ENCODE peak calls at places on chromosomes 1 and 21, in five cellular contexts. C is K562, P is GM12878, N is HepG2, B is GM12892. E is an unnamed sample.

GRCh38 chr1:228044961-228045360 is 37.5 kb upstream of the ARF1 start:
- DNase-seq in B (no peak), P (no peak), C (no peak), N (no peak), E (no peak)

GRCh38 chr1:226574044-226574443 is 25.5 kb downstream of the STUM start:
- DNase-seq in C (no peak), B (no peak), N (no peak), P (no peak), E (no peak)

GRCh38 chr1:175270361-175270760 is 77.8 kb upstream of the KIAA0040 start:
- DNase-seq in B (no peak), N (no peak), C (no peak), P (no peak), E (no peak)

GRCh38 chr1:165841582-165842362 is 14.4 kb downstream of the UCK2 start:
- DNase-seq in C (no peak), N (peak; percentile 34), P (no peak), B (no peak), E (no peak)

GRCh38 chr1:1629430-1630190 is 2.4 kb upstream of the MMP23B start:
- DNase-seq in B (peak; percentile 38), N (no peak), C (no peak), P (no peak), E (peak; percentile 66)

GRCh38 chr1:31666290-31666963 is 21.8 kb upstream of the PEF1 start:
- DNase-seq in N (no peak), B (no peak), C (no peak), P (no peak), E (no peak)

GRCh38 chr1:53848025-53848424 is 9.9 kb upstream of the NDC1 start:
- DNase-seq in P (no peak), C (no peak), B (no peak), N (no peak), E (no peak)

GRCh38 chr1:78647238-78647637 is 2.4 kb upstream of the IFI44 start:
- DNase-seq in C (no peak), N (no peak), B (no peak), P (no peak), E (no peak)

GRCh38 chr1:247530785-247531184 is 5.5 kb downstream of the OR2C3 start:
- DNase-seq in P (no peak), B (no peak), N (no peak), C (peak; percentile 29), E (no peak)

GRCh38 chr1:222750651-222751050 is 13.6 kb downstream of the FAM177B start:
- DNase-seq in C (no peak), P (no peak), N (no peak), B (no peak), E (peak; percentile 12)

GRCh38 chr1:7640350-7640749 is 130.7 kb upstream of the VAMP3 start:
- DNase-seq in C (no peak), P (no peak), N (no peak), B (no peak), E (no peak)

DNA sequence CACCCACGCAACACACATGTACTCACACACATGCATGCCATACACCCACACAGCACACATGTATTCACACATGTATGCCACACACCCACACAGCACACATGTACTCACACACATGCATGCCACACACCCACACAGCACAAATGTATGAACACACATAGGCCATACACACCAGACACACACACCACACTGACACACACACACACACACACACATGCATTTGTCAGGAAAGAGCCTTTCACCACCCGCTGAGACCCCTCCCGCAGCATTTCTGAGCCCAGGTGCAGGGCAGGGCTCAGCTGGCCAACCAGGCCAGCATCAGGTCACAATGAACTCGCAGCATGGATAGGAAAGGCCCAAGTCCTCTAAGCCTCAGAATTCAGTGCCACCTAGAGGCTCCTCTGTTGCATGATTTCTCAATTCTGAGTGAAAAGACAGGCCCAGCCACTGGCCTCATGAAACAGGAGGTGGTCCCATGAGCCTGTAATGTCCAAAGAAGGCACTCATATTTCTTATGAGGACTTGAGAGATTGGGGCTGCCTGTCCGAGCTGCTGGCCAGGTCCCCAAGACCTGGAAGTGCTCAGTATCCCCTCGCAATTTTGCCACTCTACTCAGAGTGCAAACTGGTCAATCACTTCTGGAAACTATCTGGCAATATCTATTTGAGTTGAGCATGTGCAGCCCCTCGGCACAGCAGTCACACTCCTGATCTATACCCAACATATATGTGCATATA is 57.3 kb downstream of the PSMG1 start:
- DNase-seq in P (no peak), C (no peak), B (no peak), N (peak; percentile 80), E (no peak)
- TF ChIP-seq POLR2AphosphoS5 in P (no peak), C (no peak), B (no peak), N (no peak), E (no peak)

DNA sequence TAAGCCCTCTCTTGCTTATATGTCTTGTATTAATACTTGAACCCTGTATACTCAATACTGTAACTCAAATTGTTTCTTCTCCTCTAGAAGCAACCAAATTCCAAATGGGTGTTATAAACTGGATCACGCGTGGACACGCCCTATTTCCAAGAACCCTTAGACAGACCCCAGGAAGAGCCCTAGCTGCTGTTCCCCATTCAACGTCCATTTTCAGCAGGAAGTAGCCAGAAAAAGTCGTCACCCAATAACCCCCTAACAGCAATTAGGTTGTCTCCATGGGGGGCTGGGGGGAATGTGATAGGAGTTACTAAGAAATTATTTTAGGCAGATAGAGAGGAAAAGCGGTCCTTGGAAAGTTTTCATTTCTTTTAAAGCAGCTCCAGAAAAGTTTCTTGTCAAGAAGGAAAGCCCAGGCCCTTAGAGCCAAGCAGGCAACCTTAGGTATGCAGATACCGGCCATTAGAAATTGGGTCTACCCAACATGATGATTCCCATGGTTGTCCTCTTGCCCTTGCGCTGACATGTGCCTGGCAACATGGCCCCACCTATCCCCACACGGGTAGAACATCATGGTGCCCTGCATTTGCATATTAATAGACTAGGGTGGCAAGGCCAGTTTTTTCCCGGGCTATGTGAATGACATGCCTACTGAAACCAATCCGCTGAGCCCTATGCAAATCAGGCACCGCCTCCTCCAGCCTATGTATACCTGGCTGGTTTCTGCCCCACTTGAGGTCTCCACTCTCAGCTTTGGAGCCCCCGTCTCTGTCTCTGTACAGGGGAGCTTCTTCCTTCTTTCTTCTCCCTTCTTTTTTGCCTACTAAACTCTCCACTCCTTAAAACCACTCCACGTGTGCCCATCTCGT is 4.0 kb upstream of the CD46 start:
- DNase-seq in C (peak; percentile 67), B (no peak), P (no peak), N (no peak), E (no peak)
- TF ChIP-seq POLR2A in C (peak; percentile 68), B (no peak), P (no peak), N (no peak), E (no peak)

DNA sequence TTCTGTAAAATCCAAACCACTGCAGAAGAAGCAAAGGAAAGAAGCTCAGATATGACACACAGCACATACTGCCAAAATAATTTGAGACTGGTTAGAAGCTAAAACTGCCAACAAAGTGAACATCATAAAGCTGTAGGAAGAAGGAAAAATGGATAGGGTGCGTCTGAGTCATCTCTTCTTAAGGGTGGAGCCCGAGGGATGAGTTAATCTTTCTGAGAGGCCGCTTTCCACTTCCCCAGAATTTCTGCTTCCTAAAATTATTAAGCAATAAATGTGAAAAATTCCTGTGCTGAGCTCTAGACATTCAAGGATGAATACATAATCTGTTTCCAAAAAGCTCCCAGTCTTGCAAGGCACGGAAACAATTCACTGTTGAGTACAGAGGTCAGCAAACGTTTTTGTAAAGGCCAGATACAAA is 20.1 kb downstream of the PPT1 start:
- DNase-seq in B (no peak), P (no peak), N (no peak), C (peak; percentile 35), E (no peak)
- TF ChIP-seq TAF1 in B (no peak), P (no peak), N (no peak), C (no peak), E (no peak)

DNA sequence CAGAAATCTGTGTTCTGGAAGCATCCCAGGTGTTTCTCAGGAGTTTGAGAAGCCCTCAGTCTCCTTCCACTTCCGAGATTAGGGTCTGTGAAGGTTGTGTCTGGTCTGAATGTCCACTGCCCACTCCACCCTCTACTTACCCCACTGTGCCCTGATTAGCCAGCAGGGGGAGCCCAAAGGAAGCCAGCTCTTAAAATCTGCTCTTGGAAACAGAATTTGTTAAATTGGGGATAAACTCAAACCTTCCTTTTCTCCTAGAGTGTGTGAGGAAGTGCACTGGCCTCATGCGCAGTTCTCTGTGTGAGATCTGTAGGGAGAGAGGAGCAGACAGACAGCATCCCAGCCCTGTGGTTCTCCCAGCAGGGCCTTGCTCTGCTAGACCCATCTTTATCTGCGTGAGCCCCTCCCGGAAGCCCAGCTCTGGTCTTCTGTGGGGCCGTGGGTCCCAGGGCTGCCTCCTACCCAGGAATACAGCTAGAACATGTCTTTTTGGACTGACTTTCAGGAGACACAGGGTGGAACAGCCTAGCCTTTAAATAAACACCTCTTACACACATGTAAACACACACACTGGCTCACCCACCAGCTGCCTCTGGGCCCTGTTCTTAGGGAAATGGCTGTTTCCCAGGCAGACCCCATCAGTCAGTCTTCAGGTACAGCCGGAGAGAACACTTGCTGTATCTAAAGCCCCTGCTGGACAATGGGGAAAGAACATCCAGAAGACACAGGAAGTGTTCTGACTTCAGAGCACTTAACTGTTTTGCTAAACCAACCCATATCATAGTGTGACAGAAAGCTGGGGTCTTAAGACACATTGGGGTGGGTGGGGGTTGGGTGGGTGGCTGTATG is 52.2 kb downstream of the SMYD2 start:
- DNase-seq in N (peak; percentile 23), B (peak; percentile 24), C (peak; percentile 62), P (no peak), E (peak; percentile 32)
- TF ChIP-seq POLR2AphosphoS5 in N (no peak), B (no peak), C (no peak), P (no peak), E (no peak)